ENCODE peak calls at places on chromosomes 7 and 10, in four cellular contexts. E is K562, P is WTC11, R is HepG2. J is an unnamed sample.

GRCh38 chr7:151539055-151539714 is 19.5 kb upstream of the RHEB start:
- DNase-seq in R (no peak), E (no peak), P (no peak), J (no peak)

GRCh38 chr10:13629116-13629515 is 42.4 kb downstream of the PRPF18 start:
- DNase-seq in R (no peak), P (no peak), E (no peak), J (no peak)

GRCh38 chr10:132610071-132610701 is 72.6 kb downstream of the INPP5A start:
- DNase-seq in E (no peak), R (no peak), P (peak; percentile 7), J (no peak)

GRCh38 chr7:141013345-141013715 is 1.4 kb downstream of the MRPS33 start:
- DNase-seq in R (no peak), E (no peak), P (no peak), J (no peak)

GRCh38 chr10:103736763-103737162 is 118.6 kb downstream of the SH3PXD2A start:
- DNase-seq in P (peak; percentile 83), R (peak; percentile 34), E (peak; percentile 65), J (peak; percentile 67)

GRCh38 chr7:24882989-24883631 is 96.9 kb downstream of the OSBPL3 start:
- DNase-seq in R (no peak), P (no peak), E (no peak), J (no peak)

GRCh38 chr10:15106352-15107013 is 9.3 kb downstream of the RPP38 start:
- DNase-seq in R (peak; percentile 66), P (peak; percentile 85), E (peak; percentile 66), J (peak; percentile 79)

GRCh38 chr7:151552352-151553028 is 32.8 kb upstream of the RHEB start:
- DNase-seq in R (no peak), P (no peak), E (no peak), J (no peak)

GRCh38 chr7:75039709-75040108 is 33.9 kb downstream of the RCC1L start:
- DNase-seq in R (no peak), P (no peak), E (no peak), J (no peak)

GRCh38 chr10:79147306-79147705 is 78.5 kb downstream of the ZMIZ1 start:
- DNase-seq in E (no peak), R (no peak), P (no peak), J (no peak)

GRCh38 chr7:121278120-121279021 is 50.4 kb upstream of the WNT16 start:
- DNase-seq in R (no peak), E (no peak), P (no peak), J (no peak)

GRCh38 chr10:89644967-89645741 is at the start of gene PANK1:
- DNase-seq in E (peak; percentile 67), P (peak; percentile 83), R (peak; percentile 73), J (peak; percentile 88)

GRCh38 chr7:45180084-45180986 is 22.7 kb downstream of the RAMP3 start:
- DNase-seq in R (no peak), P (peak; percentile 1), E (no peak), J (no peak)

GRCh38 chr7:84100866-84101265 is 93.7 kb downstream of the SEMA3A start:
- DNase-seq in R (no peak), E (peak; percentile 7), P (no peak), J (peak; percentile 53)

GRCh38 chr10:73644767-73645166 is 3.5 kb upstream of the MYOZ1 start:
- DNase-seq in E (no peak), P (no peak), R (no peak), J (no peak)

GRCh38 chr10:8638088-8638672 is 583.7 kb downstream of the GATA3 start:
- DNase-seq in R (no peak), E (no peak), P (no peak), J (no peak)

GRCh38 chr7:47244692-47245091 is 337.2 kb downstream of the TNS3 start:
- DNase-seq in R (no peak), E (no peak), P (no peak), J (no peak)
- TF ChIP-seq NR3C1 in R (no peak), E (no peak), P (no peak), J (no peak)

DNA sequence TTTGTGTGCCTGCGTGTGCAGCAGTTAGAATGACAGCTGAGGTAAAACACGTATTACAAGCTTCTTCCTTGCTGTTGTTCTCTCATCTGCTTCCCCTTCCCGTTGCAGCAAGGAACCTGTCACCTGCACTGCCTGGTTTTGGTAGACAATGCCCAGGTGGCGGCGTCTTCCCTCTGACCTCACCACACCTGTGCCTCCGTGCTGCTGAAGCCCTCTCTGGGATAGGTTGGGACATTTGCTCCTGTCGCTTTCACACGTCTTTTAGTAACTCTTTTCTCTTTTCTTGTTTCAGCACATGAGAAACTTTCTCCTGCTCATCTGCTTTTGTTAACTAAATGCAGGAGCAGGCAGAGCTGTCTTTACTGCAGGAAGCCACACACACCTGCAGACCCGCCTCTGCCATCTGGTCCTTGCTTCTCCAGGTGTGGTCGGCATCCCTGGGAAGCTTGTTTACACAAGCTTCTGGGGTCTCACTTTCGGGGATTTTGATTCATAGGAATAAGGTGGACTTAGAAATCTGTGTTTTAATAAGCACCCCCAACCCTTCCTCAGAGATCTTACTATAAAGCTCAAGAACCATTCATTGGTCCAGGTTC is 60.7 kb upstream of the EXOC6 start:
- DNase-seq in P (peak; percentile 41), R (no peak), E (no peak), J (no peak)
- TF ChIP-seq NR3C1 in P (no peak), R (no peak), E (no peak), J (no peak)

GRCh38 chr7:30390872-30391646 is 87.5 kb downstream of the NOD1 start:
- DNase-seq in P (no peak), R (no peak), E (no peak), J (no peak)
- TF ChIP-seq NR3C1 in P (no peak), R (no peak), E (no peak), J (no peak)

GRCh38 chr10:115432188-115432819 is 339.1 kb downstream of the ATRNL1 start:
- DNase-seq in P (no peak), E (no peak), R (peak; percentile 31), J (peak; percentile 2)
- TF ChIP-seq NR3C1 in P (no peak), E (no peak), R (no peak), J (no peak)

GRCh38 chr10:20743142-20743541 is 154.0 kb downstream of the NEBL start:
- DNase-seq in E (no peak), R (no peak), P (no peak), J (no peak)

GRCh38 chr10:20743935-20744334 is 153.2 kb downstream of the NEBL start:
- DNase-seq in P (no peak), R (no peak), E (no peak), J (no peak)

GRCh38 chr10:20746856-20747255 is 150.3 kb downstream of the NEBL start:
- DNase-seq in R (no peak), P (no peak), E (no peak), J (no peak)

GRCh38 chr10:20745556-20745955 is 151.6 kb downstream of the NEBL start:
- DNase-seq in P (no peak), R (no peak), E (no peak), J (no peak)

DNA sequence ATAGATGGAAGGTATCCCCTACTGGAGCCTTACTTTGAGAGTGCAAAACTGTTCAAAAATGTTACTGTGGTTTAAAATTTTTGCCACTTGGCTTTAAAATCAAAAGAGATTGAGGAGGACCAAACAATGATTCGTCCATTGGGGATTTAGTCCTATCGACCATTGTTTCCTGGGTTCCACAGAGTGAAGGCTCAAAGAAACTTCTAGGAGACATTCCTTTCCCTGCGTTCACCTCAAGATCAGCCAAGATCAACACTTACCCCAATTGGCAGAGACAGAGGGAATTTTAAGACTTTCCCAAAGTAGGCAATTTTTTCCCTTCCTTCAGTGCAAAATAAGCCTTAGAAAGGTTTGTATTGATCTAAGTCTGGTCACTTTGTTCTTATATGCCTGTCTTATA is 152.3 kb downstream of the NEBL start:
- DNase-seq in R (no peak), P (no peak), E (no peak), J (no peak)
- TF ChIP-seq NR3C1 in R (no peak), P (no peak), E (no peak), J (no peak)

GRCh38 chr7:137272249-137272648 is 71.3 kb downstream of the PTN start:
- DNase-seq in R (no peak), E (no peak), P (no peak), J (no peak)

GRCh38 chr7:137262599-137262998 is 80.9 kb downstream of the PTN start:
- DNase-seq in R (no peak), P (no peak), E (no peak), J (no peak)

GRCh38 chr7:137269240-137269639 is 74.3 kb downstream of the PTN start:
- DNase-seq in P (no peak), R (no peak), E (no peak), J (no peak)

GRCh38 chr7:137266764-137267163 is 76.8 kb downstream of the PTN start:
- DNase-seq in E (no peak), R (no peak), P (no peak), J (no peak)
- TF ChIP-seq NR3C1 in E (no peak), R (no peak), P (no peak), J (no peak)

GRCh38 chr7:23012797-23013714 is 874 bp downstream of the HYCC1 start:
- DNase-seq in P (peak; percentile 40), E (no peak), R (peak; percentile 14), J (peak; percentile 12)
- TF ChIP-seq NR3C1 in P (no peak), E (no peak), R (no peak), J (no peak)

GRCh38 chr10:121355161-121355560 is 243.1 kb downstream of the FGFR2 start:
- DNase-seq in P (no peak), R (no peak), E (no peak), J (no peak)
- TF ChIP-seq NR3C1 in P (no peak), R (no peak), E (no peak), J (no peak)

GRCh38 chr10:49398000-49398861 is 2.3 kb upstream of the DRGX start:
- DNase-seq in P (peak; percentile 78), R (no peak), E (peak; percentile 88), J (peak; percentile 29)

GRCh38 chr10:49400365-49400764 is 4.5 kb upstream of the DRGX start:
- DNase-seq in E (no peak), P (no peak), R (no peak), J (no peak)

GRCh38 chr10:49397036-49397999 is 1.4 kb upstream of the DRGX start:
- DNase-seq in R (no peak), E (no peak), P (peak; percentile 49), J (no peak)

GRCh38 chr10:49396666-49396999 is 744 bp upstream of the DRGX start:
- DNase-seq in P (no peak), R (no peak), E (no peak), J (no peak)

GRCh38 chr10:49398986-49399385 is 3.1 kb upstream of the DRGX start:
- DNase-seq in P (no peak), E (no peak), R (no peak), J (no peak)
- TF ChIP-seq NR3C1 in P (no peak), E (no peak), R (no peak), J (no peak)

J was measured in A549.